ENCODE peak calls at places on chromosomes 12 and 14, in six cellular contexts. H, P, L, K, I and A are unnamed samples.
A peak's percentile ranks its signal among the peaks of the same experiment; 100 is the strongest.

GRCh38 chr12:32522322-32523221 is 123.2 kb downstream of the FGD4 start:
- DNase-seq in H (peak; percentile 25), P (no peak), L (no peak), K (no peak), I (no peak), A (no peak)

GRCh38 chr14:103279129-103280025 is 54.7 kb upstream of the EIF5 start:
- DNase-seq in H (no peak), P (no peak), L (no peak), K (no peak), I (no peak), A (no peak)

GRCh38 chr12:69903548-69903947 is 78.5 kb downstream of the MYRFL start:
- DNase-seq in H (peak; percentile 44), P (no peak), L (no peak), K (no peak), I (no peak), A (no peak)

GRCh38 chr12:65609359-65609771 is 214.9 kb upstream of the HMGA2 start:
- DNase-seq in H (no peak), P (no peak), L (no peak), K (peak; percentile 80), I (no peak), A (no peak)

GRCh38 chr12:129036135-129036534 is 182.9 kb downstream of the GLT1D1 start:
- DNase-seq in H (peak; percentile 48), P (no peak), L (no peak), K (no peak), I (no peak), A (no peak)

GRCh38 chr12:121748571-121749265 is 36.2 kb downstream of the TMEM120B start:
- DNase-seq in H (no peak), P (no peak), L (no peak), K (peak; percentile 91), I (peak; percentile 12), A (no peak)

GRCh38 chr14:23153891-23154796 is 29.3 kb downstream of the SLC7A8 start:
- DNase-seq in H (no peak), P (peak; percentile 85), L (no peak), K (peak; percentile 93), I (no peak), A (peak; percentile 57)

GRCh38 chr12:2640709-2641108 is 154.1 kb upstream of the FKBP4 start:
- DNase-seq in H (no peak), P (peak; percentile 59), L (no peak), K (peak; percentile 93), I (no peak), A (no peak)

GRCh38 chr12:2396448-2396871 is 343.7 kb downstream of the CACNA1C start:
- DNase-seq in H (no peak), P (no peak), L (no peak), K (peak; percentile 20), I (no peak), A (no peak)

GRCh38 chr14:105067969-105068301 is 2.7 kb upstream of the GPR132 start:
- DNase-seq in H (no peak), P (peak; percentile 79), L (no peak), K (no peak), I (no peak), A (no peak)
- H3K4me3 ChIP-seq in H (peak overlapping the region; percentile 86), P (no peak overlapping the region), L (peak overlapping the region; percentile 35), K (no peak overlapping the region), I (no peak overlapping the region), A (no peak overlapping the region)

DNA sequence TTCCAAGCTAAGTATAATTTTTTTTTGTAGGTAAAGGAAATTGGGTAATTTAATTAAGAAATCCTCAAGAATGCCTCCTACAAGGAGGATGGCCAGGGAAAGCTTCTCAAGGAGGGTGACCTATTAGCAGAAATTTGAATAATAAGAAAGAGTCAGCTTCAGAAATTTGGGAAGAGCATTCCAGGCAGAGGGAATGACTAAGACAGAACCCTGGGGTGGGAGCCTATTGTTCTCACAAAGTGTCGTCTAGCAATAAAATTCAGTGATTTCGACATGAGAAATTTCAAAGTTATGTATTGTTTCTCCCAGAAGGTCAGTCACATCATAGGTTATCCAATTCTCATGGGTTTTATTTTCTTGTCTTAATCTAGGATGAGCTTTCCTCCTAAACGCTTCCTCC is 1168.4 kb downstream of the AACS start:
- DNase-seq in H (no peak), P (no peak), L (no peak), K (peak; percentile 70), I (no peak), A (no peak)
- H3K4me3 ChIP-seq in H (no peak overlapping the region), P (no peak overlapping the region), L (no peak overlapping the region), K (no peak overlapping the region), I (no peak overlapping the region), A (no peak overlapping the region)

DNA sequence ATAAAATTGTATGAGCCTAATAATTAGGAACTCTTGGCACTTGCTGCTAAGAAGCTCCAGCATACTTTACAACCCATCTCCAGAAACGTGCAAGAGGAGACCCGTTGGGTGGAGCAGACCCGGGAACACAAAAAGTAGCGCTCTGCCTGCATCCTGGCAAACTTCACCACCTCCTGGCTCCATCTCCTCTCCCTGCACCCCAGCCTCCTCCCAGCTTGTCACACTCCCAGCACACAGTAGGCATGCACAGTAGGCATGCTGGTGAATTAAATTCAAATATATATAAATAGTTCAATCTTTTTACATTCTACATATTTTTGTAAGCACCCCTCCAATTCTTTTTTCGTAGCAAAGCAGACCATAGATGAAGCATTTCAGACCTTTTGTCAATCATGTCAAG is 1.2 kb downstream of the VSIG10 start:
- DNase-seq in H (no peak), P (no peak), L (no peak), K (no peak), I (no peak), A (peak; percentile 31)
- H3K4me3 ChIP-seq in H (peak overlapping the region; percentile 84), P (peak overlapping the region; percentile 87), L (no peak overlapping the region), K (peak overlapping the region; percentile 64), I (no peak overlapping the region), A (peak overlapping the region; percentile 86)

DNA sequence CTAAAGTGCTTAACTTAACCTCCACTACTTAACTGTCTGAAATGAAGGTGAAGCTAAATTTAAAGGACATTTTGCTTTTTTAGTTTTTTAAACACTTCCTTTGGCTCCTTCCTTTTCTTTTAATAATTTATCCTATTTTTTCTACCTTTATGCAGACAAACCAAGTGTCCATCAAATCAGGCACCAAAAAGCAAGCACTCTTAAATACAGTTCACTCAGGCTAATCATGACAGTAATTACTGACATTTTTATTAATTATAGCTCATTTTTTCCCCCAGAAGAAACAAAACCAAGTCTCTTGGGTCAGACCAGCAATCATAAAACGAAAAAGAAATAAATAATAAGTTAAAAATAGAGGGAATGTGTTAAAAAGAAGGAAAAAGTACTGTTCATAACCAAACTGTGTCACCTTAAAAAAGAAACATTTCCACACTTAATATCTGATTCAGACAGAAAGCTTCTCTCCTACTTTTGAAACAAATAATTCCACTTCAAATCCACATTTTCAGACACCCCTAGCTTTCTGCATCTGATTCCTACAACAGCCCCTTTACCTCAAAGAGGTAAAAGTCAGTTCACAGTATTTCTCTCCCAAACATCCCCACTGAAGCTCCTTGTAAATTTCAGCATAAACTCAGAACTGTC is 5.5 kb upstream of the CCND2 start:
- DNase-seq in H (no peak), P (no peak), L (no peak), K (no peak), I (no peak), A (no peak)
- H3K4me3 ChIP-seq in H (no peak overlapping the region), P (no peak overlapping the region), L (no peak overlapping the region), K (no peak overlapping the region), I (peak overlapping the region; percentile 81), A (no peak overlapping the region)

GRCh38 chr14:72649603-72650227 is 244.2 kb downstream of the DPF3 start:
- DNase-seq in H (peak; percentile 71), P (no peak), L (no peak), K (no peak), I (no peak), A (no peak)

GRCh38 chr14:72652179-72652578 is 241.7 kb downstream of the DPF3 start:
- DNase-seq in H (no peak), P (no peak), L (no peak), K (no peak), I (no peak), A (no peak)

GRCh38 chr14:72653026-72653425 is 240.9 kb downstream of the DPF3 start:
- DNase-seq in H (no peak), P (no peak), L (no peak), K (no peak), I (no peak), A (no peak)

GRCh38 chr14:72651081-72651480 is 242.8 kb downstream of the DPF3 start:
- DNase-seq in H (no peak), P (no peak), L (no peak), K (peak; percentile 73), I (no peak), A (no peak)

GRCh38 chr14:72651715-72652114 is 242.2 kb downstream of the DPF3 start:
- DNase-seq in H (no peak), P (no peak), L (no peak), K (no peak), I (no peak), A (no peak)
- H3K4me3 ChIP-seq in H (no peak overlapping the region), P (no peak overlapping the region), L (no peak overlapping the region), K (no peak overlapping the region), I (no peak overlapping the region), A (no peak overlapping the region)

DNA sequence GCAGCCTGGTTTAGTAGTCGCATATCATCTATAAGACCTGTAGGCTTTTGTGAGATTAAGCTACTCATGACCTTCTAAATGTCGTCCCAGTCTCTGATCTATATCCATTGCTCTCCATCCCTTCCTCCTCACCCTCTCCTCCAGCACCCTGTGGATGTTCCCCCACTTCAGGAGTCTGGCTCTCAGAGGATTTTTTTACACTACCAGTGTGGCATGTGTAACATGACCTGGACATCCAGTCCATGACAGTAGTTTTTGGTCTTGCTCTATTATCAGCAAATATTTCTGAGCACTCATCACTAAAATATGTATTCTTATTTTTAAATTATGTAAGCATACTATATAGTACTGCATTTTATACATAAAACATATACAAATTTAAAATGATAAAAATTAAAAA is 142.1 kb downstream of the DYRK2 start:
- DNase-seq in H (no peak), P (no peak), L (no peak), K (no peak), I (no peak), A (no peak)
- H3K4me3 ChIP-seq in H (no peak overlapping the region), P (no peak overlapping the region), L (no peak overlapping the region), K (no peak overlapping the region), I (no peak overlapping the region), A (no peak overlapping the region)

DNA sequence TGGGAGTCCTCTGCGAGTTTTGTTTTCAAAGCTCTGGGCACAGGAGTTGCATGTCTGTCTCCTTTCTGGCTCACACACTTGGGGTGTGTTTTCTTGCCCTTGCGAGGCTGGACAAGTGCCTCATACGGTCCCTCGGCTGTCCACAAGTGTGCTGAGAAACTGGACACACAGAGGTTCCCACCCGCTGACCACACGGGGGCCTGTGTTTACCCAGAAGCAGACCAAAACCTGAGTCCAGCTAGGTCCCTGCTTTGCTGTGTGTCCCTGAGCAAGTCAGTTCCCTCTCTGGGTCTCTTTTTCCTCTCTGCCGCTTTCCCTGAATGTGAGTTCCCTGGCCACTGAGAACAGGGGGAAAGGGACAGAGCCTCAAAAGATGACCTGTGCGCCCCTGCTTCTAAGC is 678 bp upstream of the OAS2 start:
- DNase-seq in H (peak; percentile 44), P (no peak), L (no peak), K (no peak), I (no peak), A (no peak)
- H3K4me3 ChIP-seq in H (peak overlapping the region; percentile 85), P (peak overlapping the region; percentile 76), L (peak overlapping the region; percentile 88), K (no peak overlapping the region), I (peak overlapping the region; percentile 99), A (no peak overlapping the region)